ENCODE peak calls at places on chromosome 9, in six cellular contexts. One of them, this sample, is unnamed.

GRCh38 chr9:81112638-81113037 is 576.7 kb downstream of the TLE1 start:
- DNase-seq in ACHN: no peak
- DNase-seq in CD4-positive, alpha-beta T cell: no peak
- DNase-seq in uterus: no peak
- DNase-seq in NCI-H774: no peak
- DNase-seq in HEK293T: no peak
- DNase-seq in this sample: no peak

GRCh38 chr9:97615439-97616072 is 17.6 kb downstream of the TSTD2 start:
- DNase-seq in ACHN: peak; percentile 61
- DNase-seq in CD4-positive, alpha-beta T cell: peak; percentile 46
- DNase-seq in uterus: peak; percentile 49
- DNase-seq in HEK293T: peak; percentile 66
- DNase-seq in NCI-H774: peak; percentile 38
- DNase-seq in this sample: peak; percentile 72

GRCh38 chr9:88179080-88179521 is 40.8 kb upstream of the SPATA31C2 start:
- DNase-seq in ACHN: no peak
- DNase-seq in NCI-H774: no peak
- DNase-seq in CD4-positive, alpha-beta T cell: no peak
- DNase-seq in HEK293T: no peak
- DNase-seq in uterus: no peak
- DNase-seq in this sample: peak; percentile 51

GRCh38 chr9:84711398-84711777 is 41.9 kb downstream of the NTRK2 start:
- DNase-seq in uterus: no peak
- DNase-seq in ACHN: no peak
- DNase-seq in NCI-H774: peak; percentile 32
- DNase-seq in CD4-positive, alpha-beta T cell: no peak
- DNase-seq in HEK293T: no peak
- DNase-seq in this sample: no peak

GRCh38 chr9:36189978-36190377 is 743 bp upstream of the CLTA start:
- DNase-seq in NCI-H774: no peak
- DNase-seq in ACHN: peak; percentile 29
- DNase-seq in HEK293T: no peak
- DNase-seq in CD4-positive, alpha-beta T cell: no peak
- DNase-seq in uterus: no peak
- DNase-seq in this sample: no peak

GRCh38 chr9:104851521-104851920 is 76.4 kb downstream of the ABCA1 start:
- DNase-seq in HEK293T: no peak
- DNase-seq in uterus: no peak
- DNase-seq in ACHN: no peak
- DNase-seq in NCI-H774: no peak
- DNase-seq in CD4-positive, alpha-beta T cell: no peak
- DNase-seq in this sample: peak; percentile 11

GRCh38 chr9:38289486-38290275 is 102.8 kb upstream of the ALDH1B1 start:
- DNase-seq in uterus: no peak
- DNase-seq in CD4-positive, alpha-beta T cell: no peak
- DNase-seq in ACHN: no peak
- DNase-seq in NCI-H774: no peak
- DNase-seq in HEK293T: no peak
- DNase-seq in this sample: no peak

GRCh38 chr9:16099901-16100300 is 547.1 kb downstream of the CCDC171 start:
- DNase-seq in uterus: no peak
- DNase-seq in NCI-H774: no peak
- DNase-seq in ACHN: no peak
- DNase-seq in CD4-positive, alpha-beta T cell: no peak
- DNase-seq in HEK293T: no peak
- DNase-seq in this sample: no peak

GRCh38 chr9:126709241-126709640 is 95.5 kb downstream of the LMX1B start:
- DNase-seq in HEK293T: peak; percentile 3
- DNase-seq in NCI-H774: no peak
- DNase-seq in ACHN: no peak
- DNase-seq in uterus: no peak
- DNase-seq in CD4-positive, alpha-beta T cell: no peak
- DNase-seq in this sample: no peak

GRCh38 chr9:109602987-109603386 is 104.9 kb upstream of the PTPN3 start:
- DNase-seq in NCI-H774: no peak
- DNase-seq in HEK293T: no peak
- DNase-seq in CD4-positive, alpha-beta T cell: no peak
- DNase-seq in uterus: no peak
- DNase-seq in ACHN: peak; percentile 4
- DNase-seq in this sample: no peak

GRCh38 chr9:91782711-91783214 is 167.3 kb downstream of the ROR2 start:
- DNase-seq in CD4-positive, alpha-beta T cell: no peak
- DNase-seq in ACHN: no peak
- DNase-seq in NCI-H774: no peak
- DNase-seq in HEK293T: no peak
- DNase-seq in uterus: no peak
- DNase-seq in this sample: peak; percentile 6

GRCh38 chr9:15735083-15735974 is 182.5 kb downstream of the CCDC171 start:
- DNase-seq in HEK293T: no peak
- DNase-seq in CD4-positive, alpha-beta T cell: no peak
- DNase-seq in uterus: no peak
- DNase-seq in NCI-H774: no peak
- DNase-seq in ACHN: peak; percentile 33
- DNase-seq in this sample: peak; percentile 19

GRCh38 chr9:89674667-89675402 is 70.0 kb downstream of the GADD45G start:
- DNase-seq in HEK293T: no peak
- DNase-seq in CD4-positive, alpha-beta T cell: no peak
- DNase-seq in uterus: no peak
- DNase-seq in ACHN: no peak
- DNase-seq in NCI-H774: peak; percentile 71
- DNase-seq in this sample: peak; percentile 80

GRCh38 chr9:522658-523057 is 308.0 kb downstream of the DOCK8 start:
- DNase-seq in uterus: no peak
- DNase-seq in NCI-H774: no peak
- DNase-seq in ACHN: peak; percentile 26
- DNase-seq in CD4-positive, alpha-beta T cell: no peak
- DNase-seq in HEK293T: no peak
- DNase-seq in this sample: no peak

GRCh38 chr9:125889524-125890473 is 142.6 kb downstream of the PBX3 start:
- DNase-seq in CD4-positive, alpha-beta T cell: peak; percentile 21
- DNase-seq in uterus: peak; percentile 17
- DNase-seq in NCI-H774: peak; percentile 76
- DNase-seq in ACHN: peak; percentile 36
- DNase-seq in HEK293T: peak; percentile 36
- DNase-seq in this sample: peak; percentile 33

GRCh38 chr9:133476531-133476930 is 2.4 kb downstream of the SLC2A6 start:
- DNase-seq in ACHN: no peak
- DNase-seq in CD4-positive, alpha-beta T cell: no peak
- DNase-seq in HEK293T: no peak
- DNase-seq in NCI-H774: no peak
- DNase-seq in uterus: no peak
- DNase-seq in this sample: no peak

GRCh38 chr9:135165756-135166519 is 78.5 kb downstream of the OLFM1 start:
- DNase-seq in CD4-positive, alpha-beta T cell: no peak
- DNase-seq in uterus: no peak
- DNase-seq in NCI-H774: no peak
- DNase-seq in ACHN: no peak
- DNase-seq in HEK293T: no peak
- DNase-seq in this sample: no peak

GRCh38 chr9:110256142-110256391 is 240 bp downstream of the TXN start:
- DNase-seq in ACHN: no peak
- DNase-seq in uterus: no peak
- DNase-seq in CD4-positive, alpha-beta T cell: peak; percentile 7
- DNase-seq in HEK293T: no peak
- DNase-seq in NCI-H774: no peak
- DNase-seq in this sample: no peak

GRCh38 chr9:73146113-73146815 is 5.4 kb upstream of the ANXA1 start:
- DNase-seq in uterus: no peak
- DNase-seq in CD4-positive, alpha-beta T cell: no peak
- DNase-seq in HEK293T: no peak
- DNase-seq in NCI-H774: no peak
- DNase-seq in ACHN: no peak
- DNase-seq in this sample: no peak

GRCh38 chr9:77977210-77977611 is 54.4 kb downstream of the GNAQ start:
- DNase-seq in ACHN: peak; percentile 68
- DNase-seq in HEK293T: peak; percentile 61
- DNase-seq in CD4-positive, alpha-beta T cell: peak; percentile 24
- DNase-seq in uterus: peak; percentile 30
- DNase-seq in NCI-H774: no peak
- DNase-seq in this sample: peak; percentile 73

GRCh38 chr9:121818841-121819430 is 167.5 kb downstream of the DAB2IP start:
- DNase-seq in uterus: no peak
- DNase-seq in ACHN: no peak
- DNase-seq in NCI-H774: no peak
- DNase-seq in CD4-positive, alpha-beta T cell: no peak
- DNase-seq in HEK293T: no peak
- DNase-seq in this sample: no peak

GRCh38 chr9:113501129-113501686 is 37.7 kb downstream of the RGS3 start:
- DNase-seq in NCI-H774: no peak
- DNase-seq in HEK293T: no peak
- DNase-seq in uterus: no peak
- DNase-seq in ACHN: no peak
- DNase-seq in CD4-positive, alpha-beta T cell: no peak
- DNase-seq in this sample: no peak

GRCh38 chr9:14312721-14313377 is 1.1 kb downstream of the NFIB start:
- DNase-seq in ACHN: peak; percentile 21
- DNase-seq in CD4-positive, alpha-beta T cell: no peak
- DNase-seq in uterus: no peak
- DNase-seq in HEK293T: no peak
- DNase-seq in NCI-H774: peak; percentile 40
- DNase-seq in this sample: peak; percentile 33

GRCh38 chr9:105026451-105026850 is 98.5 kb upstream of the ABCA1 start:
- DNase-seq in HEK293T: no peak
- DNase-seq in CD4-positive, alpha-beta T cell: no peak
- DNase-seq in NCI-H774: no peak
- DNase-seq in uterus: no peak
- DNase-seq in ACHN: no peak
- DNase-seq in this sample: no peak

GRCh38 chr9:127358770-127359169 is 38.2 kb upstream of the SLC2A8 start:
- DNase-seq in CD4-positive, alpha-beta T cell: no peak
- DNase-seq in HEK293T: no peak
- DNase-seq in NCI-H774: no peak
- DNase-seq in ACHN: no peak
- DNase-seq in uterus: no peak
- DNase-seq in this sample: no peak

GRCh38 chr9:101791938-101792337 is 53.5 kb upstream of the GRIN3A start:
- DNase-seq in uterus: no peak
- DNase-seq in NCI-H774: no peak
- DNase-seq in ACHN: peak; percentile 33
- DNase-seq in CD4-positive, alpha-beta T cell: no peak
- DNase-seq in HEK293T: peak; percentile 41
- DNase-seq in this sample: peak; percentile 20

This sample was measured in adrenal gland.